ENCODE peak calls at places on chromosomes 13 and 19, in nine cellular contexts. N, U, F, Z, S, Y, R, E and I are unnamed samples. For H3K4me1, the result is how much of the 10 kb centered on the place peaks cover.

GRCh38 chr13:52815330-52815729 is 33.1 kb downstream of the PCDH8 start:
- DNase-seq in S (no peak), Y (no peak), R (no peak), N (no peak), Z (no peak), F (no peak), E (no peak), U (no peak), I (no peak)

GRCh38 chr19:36213793-36214387 is 575 bp downstream of the ZNF565 start:
- DNase-seq in R (peak), N (no peak), S (no peak), Z (no peak), U (peak), E (no peak), Y (no peak), F (peak), I (no peak)

GRCh38 chr13:110574161-110574560 is 12.6 kb upstream of the RAB20 start:
- DNase-seq in S (no peak), U (no peak), Y (peak), N (no peak), Z (no peak), F (no peak), R (no peak), E (peak), I (no peak)

GRCh38 chr19:33383722-33384292 is 10.3 kb downstream of the CEBPG start:
- DNase-seq in F (no peak), R (no peak), N (peak), E (peak), Z (no peak), Y (no peak), S (no peak), U (no peak), I (no peak)

GRCh38 chr19:50167314-50167721 is 4.2 kb upstream of the IZUMO2 start:
- DNase-seq in N (no peak), E (no peak), Z (no peak), S (no peak), F (no peak), R (no peak), U (no peak), Y (no peak), I (no peak)

GRCh38 chr13:20344836-20345490 is 112.8 kb upstream of the GJB6 start:
- DNase-seq in F (no peak), E (no peak), Y (peak), R (no peak), N (no peak), Z (no peak), U (no peak), S (no peak), I (no peak)

GRCh38 chr13:32381539-32381938 is 46.4 kb downstream of the N4BP2L1 start:
- DNase-seq in R (peak), N (no peak), Y (peak), S (no peak), F (peak), U (no peak), Z (peak), E (no peak), I (no peak)

GRCh38 chr13:36764536-36764935 is 54.5 kb upstream of the RFXAP start:
- DNase-seq in N (no peak), R (no peak), S (no peak), Z (no peak), Y (no peak), F (no peak), U (no peak), E (no peak), I (no peak)

GRCh38 chr13:100392709-100393630 is 195.6 kb downstream of the GGACT start:
- DNase-seq in U (peak), E (peak), F (no peak), S (peak), Y (peak), R (peak), Z (peak), N (peak), I (no peak)

GRCh38 chr19:3914199-3914598 is 18.7 kb upstream of the NMRK2 start:
- DNase-seq in E (no peak), N (no peak), S (no peak), F (no peak), Z (no peak), R (no peak), U (no peak), Y (no peak), I (no peak)

GRCh38 chr13:50645092-50645491 is 198.4 kb downstream of the DLEU7 start:
- DNase-seq in Z (no peak), R (no peak), Y (peak), U (no peak), S (no peak), N (no peak), E (no peak), F (no peak), I (no peak)

GRCh38 chr13:90713436-90714133 is 633.9 kb upstream of the MIR17HG start:
- DNase-seq in Y (no peak), R (no peak), U (peak), E (no peak), S (no peak), N (no peak), F (no peak), Z (no peak), I (no peak)

GRCh38 chr13:59182241-59182640 is 981.5 kb downstream of the DIAPH3 start:
- DNase-seq in R (no peak), N (no peak), S (no peak), Y (no peak), F (no peak), Z (no peak), E (no peak), U (no peak), I (no peak)

GRCh38 chr19:35120898-35121297 is 5.3 kb downstream of the FXYD3 start:
- DNase-seq in Z (no peak), E (no peak), U (peak), Y (no peak), S (no peak), R (no peak), N (no peak), F (no peak), I (no peak)

GRCh38 chr19:9945319-9945966 is 9.1 kb upstream of the OLFM2 start:
- DNase-seq in F (no peak), U (peak), Y (peak), S (peak), R (peak), E (peak), Z (no peak), N (peak), I (no peak)

GRCh38 chr19:56720281-56720680 is 48.7 kb upstream of the ZNF835 start:
- DNase-seq in Z (no peak), N (no peak), F (no peak), U (peak), E (no peak), R (peak), S (peak), Y (peak), I (no peak)

GRCh38 chr19:33438987-33439781 is 65.7 kb downstream of the CEBPG start:
- DNase-seq in Z (no peak), U (peak), R (no peak), F (no peak), E (peak), S (no peak), Y (no peak), N (peak), I (peak)

GRCh38 chr13:105773887-105774538 is 761.4 kb downstream of the EFNB2 start:
- DNase-seq in U (no peak), Z (no peak), S (no peak), Y (peak), R (no peak), E (no peak), N (no peak), F (no peak), I (no peak)

GRCh38 chr13:59274958-59275727 is 888.6 kb downstream of the DIAPH3 start:
- DNase-seq in E (no peak), Z (no peak), R (no peak), U (no peak), N (no peak), F (no peak), S (no peak), Y (no peak), I (no peak)

GRCh38 chr19:58395979-58396627 is 647 bp downstream of the RNF225 start:
- DNase-seq in N (no peak), Y (peak), R (no peak), F (no peak), S (no peak), U (no peak), Z (no peak), E (no peak), I (no peak)

GRCh38 chr13:48962281-48962680 is 13.4 kb upstream of the FNDC3A start:
- DNase-seq in N (no peak), Y (peak), F (no peak), Z (no peak), E (no peak), S (no peak), U (no peak), R (no peak), I (no peak)

GRCh38 chr13:44274838-44275237 is 98.8 kb upstream of the SERP2 start:
- DNase-seq in Y (no peak), Z (no peak), E (no peak), S (peak), F (no peak), N (no peak), R (no peak), U (no peak), I (no peak)

GRCh38 chr13:48776396-48776795 is 122.7 kb downstream of the CYSLTR2 start:
- DNase-seq in R (no peak), Z (no peak), N (no peak), U (no peak), E (no peak), S (no peak), Y (no peak), F (no peak), I (no peak)

GRCh38 chr19:16573296-16573695 is 1.1 kb upstream of the SLC35E1 start:
- DNase-seq in N (no peak), U (peak), S (no peak), Y (no peak), Z (no peak), F (no peak), R (no peak), E (no peak), I (no peak)
- H3K4me3 ChIP-seq in N (peak), U (peak), S (peak), Y (peak), Z (peak), F (peak), R (peak), E (no peak), I (peak)

GRCh38 chr19:41870401-41870873 is 6.6 kb upstream of the CD79A start:
- DNase-seq in N (no peak), Y (peak), Z (no peak), E (no peak), R (no peak), S (no peak), U (peak), F (no peak), I (no peak)

GRCh38 chr19:41872775-41873647 is 4.1 kb upstream of the CD79A start:
- DNase-seq in U (peak), E (peak), F (peak), S (no peak), N (peak), R (no peak), Y (peak), Z (peak), I (peak)

GRCh38 chr19:41871573-41872383 is 5.3 kb upstream of the CD79A start:
- DNase-seq in Z (peak), F (peak), U (peak), E (no peak), S (no peak), R (no peak), N (peak), Y (peak), I (peak)

GRCh38 chr19:41869374-41869955 is 7.6 kb upstream of the CD79A start:
- DNase-seq in Y (no peak), R (no peak), Z (no peak), F (no peak), N (no peak), U (peak), E (no peak), S (no peak), I (no peak)

DNA sequence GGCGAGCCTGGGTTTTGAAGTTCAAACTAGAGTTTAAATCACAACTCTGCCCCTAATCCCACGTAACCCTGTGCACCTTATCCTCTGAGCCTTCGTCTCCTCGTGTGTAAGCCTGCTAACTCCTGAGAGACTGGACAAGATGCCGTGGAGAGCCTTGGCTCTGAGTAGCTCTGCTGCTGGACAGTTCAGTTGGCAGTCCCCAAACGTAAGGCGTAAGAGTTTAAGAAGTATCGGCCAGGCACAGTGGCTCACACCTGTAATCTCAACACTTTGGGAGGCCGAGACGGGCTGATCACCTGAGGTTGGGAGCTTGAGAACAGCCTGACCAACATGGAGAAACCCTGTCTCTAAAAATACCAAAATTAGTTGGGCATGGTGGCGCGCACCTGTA is 4.7 kb upstream of the CD79A start:
- DNase-seq in U (peak), F (no peak), N (no peak), Y (no peak), E (no peak), S (no peak), Z (no peak), R (no peak), I (no peak)
- H3K4me1 ChIP-seq in U (under half), F (half or more), N (under half), Y (under half), E (under half), S (under half), Z (half or more), R (under half), I (half or more)

GRCh38 chr19:53868091-53868891 is 608 bp downstream of the MYADM start:
- DNase-seq in E (peak), R (no peak), Z (peak), N (peak), S (peak), F (peak), Y (peak), U (peak), I (peak)

GRCh38 chr19:53867225-53868090 is at the start of gene MYADM:
- DNase-seq in U (peak), E (peak), Y (peak), S (peak), N (peak), R (peak), Z (peak), F (peak), I (peak)

GRCh38 chr19:53865918-53866696 is 1.6 kb upstream of the MYADM start:
- DNase-seq in U (peak), S (peak), E (peak), F (peak), Z (peak), N (peak), Y (peak), R (no peak), I (peak)

GRCh38 chr19:53864308-53864836 is 3.3 kb upstream of the MYADM start:
- DNase-seq in R (no peak), Y (no peak), Z (no peak), E (no peak), S (no peak), F (no peak), U (no peak), N (no peak), I (no peak)

GRCh38 chr19:53865523-53865917 is 2.2 kb upstream of the MYADM start:
- DNase-seq in N (no peak), U (no peak), F (no peak), Y (no peak), Z (no peak), S (no peak), E (no peak), R (no peak), I (no peak)
- H3K4me3 ChIP-seq in N (peak), U (no peak), F (peak), Y (peak), Z (peak), S (no peak), E (no peak), R (no peak), I (no peak)

GRCh38 chr19:2050349-2050990 is 574 bp downstream of the MKNK2 start:
- DNase-seq in R (no peak), Z (no peak), S (no peak), U (peak), F (no peak), N (no peak), Y (no peak), E (no peak), I (no peak)

GRCh38 chr19:2048959-2049740 is 1.9 kb downstream of the MKNK2 start:
- DNase-seq in U (peak), N (peak), Y (no peak), Z (no peak), F (no peak), R (no peak), S (no peak), E (peak), I (peak)

GRCh38 chr19:2049741-2050348 is 1.2 kb downstream of the MKNK2 start:
- DNase-seq in Z (peak), F (peak), N (peak), S (peak), R (peak), E (peak), U (peak), Y (peak), I (peak)

GRCh38 chr19:2051771-2052704 is 994 bp upstream of the MKNK2 start:
- DNase-seq in U (peak), F (peak), Z (peak), E (no peak), S (peak), R (no peak), Y (peak), N (peak), I (peak)

DNA sequence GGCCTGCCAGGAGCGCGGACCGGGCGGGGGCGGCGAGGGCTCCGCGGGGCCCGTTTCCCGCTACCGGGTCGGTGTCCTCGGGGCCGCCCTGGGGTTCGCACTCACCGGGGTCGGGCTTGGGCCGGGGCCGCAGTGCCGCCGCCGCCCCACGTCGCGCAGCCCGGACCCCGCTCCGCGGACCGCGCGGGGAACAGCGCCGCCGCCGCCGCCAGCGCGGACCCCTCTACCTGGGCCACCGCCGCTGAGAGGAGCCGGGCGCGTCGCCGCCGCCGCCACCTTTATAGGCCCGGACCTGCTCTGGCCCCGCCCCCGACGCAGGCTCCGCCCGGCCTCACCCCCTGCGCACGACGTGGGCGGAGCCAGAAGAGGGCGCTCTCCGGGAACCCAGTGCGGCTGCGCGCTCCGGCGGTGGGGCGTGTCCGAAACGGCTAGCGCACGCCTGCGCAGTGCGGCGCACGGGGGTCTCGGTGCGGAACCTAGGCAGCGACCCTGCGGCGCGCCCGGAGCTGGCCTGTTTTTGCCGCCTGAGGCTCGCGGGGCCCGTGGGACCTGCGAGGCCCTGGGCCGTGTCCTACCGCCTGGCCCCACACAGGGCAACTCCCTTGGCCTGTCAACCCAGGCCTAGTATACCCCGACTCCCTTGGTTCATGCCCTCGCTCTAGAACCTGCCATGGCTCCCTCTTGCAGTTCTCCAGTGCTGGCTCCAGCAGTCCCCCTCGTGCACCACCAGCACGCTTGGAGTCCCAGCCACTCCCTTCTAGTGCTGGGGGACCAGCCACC is at the start of gene MKNK2:
- DNase-seq in Y (peak), S (peak), U (peak), Z (peak), E (peak), N (peak), R (peak), F (peak), I (peak)
- H3K4me1 ChIP-seq in Y (under half), S (half or more), U (under half), Z (half or more), E (under half), N (half or more), R (half or more), F (half or more), I (half or more)

GRCh38 chr19:13699786-13700185 is 64.5 kb upstream of the MRI1 start:
- DNase-seq in E (no peak), R (no peak), U (no peak), N (no peak), F (no peak), Z (no peak), Y (no peak), S (no peak), I (no peak)
- H3K4me3 ChIP-seq in E (no peak), R (no peak), U (no peak), N (no peak), F (no peak), Z (no peak), Y (no peak), S (no peak), I (no peak)

DNA sequence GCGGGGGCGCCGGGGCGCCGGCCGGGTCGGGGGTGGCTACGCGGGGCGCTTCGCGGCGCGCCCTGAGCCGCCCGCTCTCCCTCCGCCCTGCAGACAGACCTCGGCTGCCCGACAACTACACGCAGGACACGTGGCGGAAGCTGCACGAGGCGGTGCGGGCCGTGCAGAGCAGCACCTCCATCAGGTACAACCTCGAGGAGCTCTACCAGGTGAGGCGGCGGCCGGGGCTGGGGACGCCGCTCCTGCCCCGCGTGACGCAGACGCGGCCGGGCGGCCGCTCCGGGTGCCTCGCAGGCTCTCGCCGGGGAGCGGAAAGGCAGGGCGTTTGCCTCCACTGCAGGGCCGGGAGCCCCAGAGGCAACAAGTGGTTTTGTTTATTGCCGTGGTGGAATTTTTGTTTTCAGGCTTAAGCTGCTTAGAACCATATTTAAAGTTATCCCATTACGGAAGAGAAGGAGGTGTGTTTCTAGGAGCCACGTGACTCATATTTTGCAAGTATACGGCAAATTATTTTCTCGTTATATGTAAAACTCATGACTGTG is 538 bp downstream of the CUL4A start:
- DNase-seq in R (no peak), F (peak), Z (peak), E (peak), U (peak), S (peak), N (peak), Y (peak), I (peak)
- H3K4me1 ChIP-seq in R (under half), F (half or more), Z (half or more), E (under half), U (under half), S (under half), N (half or more), Y (under half), I (half or more)